ENCODE peak calls at places on chromosomes 16 and 17, in nine cellular contexts. One of them, this sample, is unnamed.

GRCh38 chr17:44920565-44920940 is 5.3 kb upstream of the GFAP start:
- DNase-seq in GM23338: no peak
- DNase-seq in HCT116: no peak
- DNase-seq in RWPE2: no peak
- DNase-seq in HL-60: no peak
- DNase-seq in left ventricle myocardium inferior: no peak
- DNase-seq in sigmoid colon: peak; percentile 55
- DNase-seq in H1: no peak
- DNase-seq in IMR-90: no peak
- DNase-seq in this sample: no peak

GRCh38 chr17:67982686-67983085 is 13.6 kb downstream of the C17orf58 start:
- DNase-seq in GM23338: no peak
- DNase-seq in HCT116: no peak
- DNase-seq in RWPE2: no peak
- DNase-seq in HL-60: no peak
- DNase-seq in left ventricle myocardium inferior: no peak
- DNase-seq in sigmoid colon: no peak
- DNase-seq in H1: no peak
- DNase-seq in IMR-90: no peak
- DNase-seq in this sample: no peak

GRCh38 chr17:30275911-30276310 is 15.8 kb downstream of the BLMH start:
- DNase-seq in GM23338: no peak
- DNase-seq in HCT116: no peak
- DNase-seq in RWPE2: no peak
- DNase-seq in HL-60: no peak
- DNase-seq in left ventricle myocardium inferior: no peak
- DNase-seq in sigmoid colon: no peak
- DNase-seq in H1: no peak
- DNase-seq in IMR-90: no peak
- DNase-seq in this sample: no peak

GRCh38 chr17:6505425-6506142 is 50.8 kb downstream of the PITPNM3 start:
- DNase-seq in GM23338: no peak
- DNase-seq in HCT116: no peak
- DNase-seq in RWPE2: no peak
- DNase-seq in HL-60: no peak
- DNase-seq in left ventricle myocardium inferior: no peak
- DNase-seq in sigmoid colon: peak; percentile 35
- DNase-seq in H1: no peak
- DNase-seq in IMR-90: peak; percentile 43
- DNase-seq in this sample: no peak

GRCh38 chr16:65774350-65774749 is 592.1 kb upstream of the CDH5 start:
- DNase-seq in GM23338: no peak
- DNase-seq in HCT116: no peak
- DNase-seq in RWPE2: no peak
- DNase-seq in HL-60: no peak
- DNase-seq in left ventricle myocardium inferior: no peak
- DNase-seq in sigmoid colon: no peak
- DNase-seq in H1: no peak
- DNase-seq in IMR-90: no peak
- DNase-seq in this sample: no peak

GRCh38 chr17:73770849-73771229 is 126.6 kb upstream of the SDK2 start:
- DNase-seq in GM23338: no peak
- DNase-seq in HCT116: no peak
- DNase-seq in RWPE2: no peak
- DNase-seq in HL-60: no peak
- DNase-seq in left ventricle myocardium inferior: no peak
- DNase-seq in sigmoid colon: no peak
- DNase-seq in H1: no peak
- DNase-seq in IMR-90: no peak
- DNase-seq in this sample: no peak

GRCh38 chr17:17815062-17815406 is 21.8 kb downstream of the SREBF1 start:
- DNase-seq in GM23338: no peak
- DNase-seq in HCT116: no peak
- DNase-seq in RWPE2: no peak
- DNase-seq in HL-60: no peak
- DNase-seq in left ventricle myocardium inferior: peak; percentile 64
- DNase-seq in sigmoid colon: no peak
- DNase-seq in H1: no peak
- DNase-seq in IMR-90: no peak
- DNase-seq in this sample: no peak

GRCh38 chr17:18166894-18167293 is 16.7 kb upstream of the ALKBH5 start:
- DNase-seq in GM23338: no peak
- DNase-seq in HCT116: no peak
- DNase-seq in RWPE2: no peak
- DNase-seq in HL-60: no peak
- DNase-seq in left ventricle myocardium inferior: no peak
- DNase-seq in sigmoid colon: no peak
- DNase-seq in H1: no peak
- DNase-seq in IMR-90: no peak
- DNase-seq in this sample: no peak

GRCh38 chr17:29151567-29151966 is 28.6 kb downstream of the MYO18A start:
- DNase-seq in GM23338: no peak
- DNase-seq in HCT116: peak; percentile 70
- DNase-seq in RWPE2: no peak
- DNase-seq in HL-60: no peak
- DNase-seq in left ventricle myocardium inferior: no peak
- DNase-seq in sigmoid colon: no peak
- DNase-seq in H1: no peak
- DNase-seq in IMR-90: peak; percentile 73
- DNase-seq in this sample: no peak

GRCh38 chr17:39730095-39730921 is at the start of gene MIEN1:
- DNase-seq in GM23338: peak; percentile 93
- DNase-seq in HCT116: peak; percentile 64
- DNase-seq in RWPE2: no peak
- DNase-seq in HL-60: peak; percentile 81
- DNase-seq in left ventricle myocardium inferior: peak; percentile 92
- DNase-seq in sigmoid colon: peak; percentile 95
- DNase-seq in H1: peak; percentile 74
- DNase-seq in IMR-90: peak; percentile 68
- DNase-seq in this sample: no peak

GRCh38 chr17:58615768-58616659 is 75.8 kb downstream of the TEX14 start:
- DNase-seq in GM23338: no peak
- DNase-seq in HCT116: no peak
- DNase-seq in RWPE2: no peak
- DNase-seq in HL-60: peak; percentile 12
- DNase-seq in left ventricle myocardium inferior: no peak
- DNase-seq in sigmoid colon: no peak
- DNase-seq in H1: no peak
- DNase-seq in IMR-90: no peak
- DNase-seq in this sample: no peak

GRCh38 chr16:83903739-83904138 is 4.8 kb downstream of the MLYCD start:
- DNase-seq in GM23338: no peak
- DNase-seq in HCT116: no peak
- DNase-seq in RWPE2: no peak
- DNase-seq in HL-60: no peak
- DNase-seq in left ventricle myocardium inferior: peak; percentile 72
- DNase-seq in sigmoid colon: peak; percentile 91
- DNase-seq in H1: no peak
- DNase-seq in IMR-90: peak; percentile 60
- DNase-seq in this sample: no peak

GRCh38 chr16:81458827-81459598 is 14.4 kb downstream of the CMIP start:
- DNase-seq in GM23338: no peak
- DNase-seq in HCT116: no peak
- DNase-seq in RWPE2: no peak
- DNase-seq in HL-60: no peak
- DNase-seq in left ventricle myocardium inferior: no peak
- DNase-seq in sigmoid colon: no peak
- DNase-seq in H1: no peak
- DNase-seq in IMR-90: no peak
- DNase-seq in this sample: no peak

GRCh38 chr16:9097266-9098219 is 6.1 kb downstream of the HAPSTR1 start:
- DNase-seq in GM23338: no peak
- DNase-seq in HCT116: no peak
- DNase-seq in RWPE2: no peak
- DNase-seq in HL-60: no peak
- DNase-seq in left ventricle myocardium inferior: no peak
- DNase-seq in sigmoid colon: no peak
- DNase-seq in H1: no peak
- DNase-seq in IMR-90: no peak
- DNase-seq in this sample: no peak

GRCh38 chr16:24191876-24192402 is 64.2 kb upstream of the CACNG3 start:
- DNase-seq in GM23338: no peak
- DNase-seq in HCT116: no peak
- DNase-seq in RWPE2: no peak
- DNase-seq in HL-60: no peak
- DNase-seq in left ventricle myocardium inferior: no peak
- DNase-seq in sigmoid colon: no peak
- DNase-seq in H1: no peak
- DNase-seq in IMR-90: no peak
- DNase-seq in this sample: no peak

GRCh38 chr17:17052462-17053221 is 10.4 kb downstream of the MPRIP start:
- DNase-seq in GM23338: no peak
- DNase-seq in HCT116: no peak
- DNase-seq in RWPE2: no peak
- DNase-seq in HL-60: no peak
- DNase-seq in left ventricle myocardium inferior: no peak
- DNase-seq in sigmoid colon: peak; percentile 52
- DNase-seq in H1: no peak
- DNase-seq in IMR-90: no peak
- DNase-seq in this sample: no peak

GRCh38 chr16:84922351-84923135 is 88.8 kb downstream of the ZDHHC7 start:
- DNase-seq in GM23338: no peak
- DNase-seq in HCT116: no peak
- DNase-seq in RWPE2: no peak
- DNase-seq in HL-60: no peak
- DNase-seq in left ventricle myocardium inferior: peak; percentile 90
- DNase-seq in sigmoid colon: peak; percentile 96
- DNase-seq in H1: no peak
- DNase-seq in IMR-90: peak; percentile 46
- DNase-seq in this sample: no peak

GRCh38 chr17:60893475-60893874 is 215.8 kb downstream of the BCAS3 start:
- DNase-seq in GM23338: no peak
- DNase-seq in HCT116: no peak
- DNase-seq in RWPE2: no peak
- DNase-seq in HL-60: no peak
- DNase-seq in left ventricle myocardium inferior: no peak
- DNase-seq in sigmoid colon: no peak
- DNase-seq in H1: no peak
- DNase-seq in IMR-90: no peak
- DNase-seq in this sample: no peak

GRCh38 chr17:16286947-16287562 is 66.2 kb downstream of the CENPV start:
- DNase-seq in GM23338: peak; percentile 34
- DNase-seq in HCT116: no peak
- DNase-seq in RWPE2: no peak
- DNase-seq in HL-60: no peak
- DNase-seq in left ventricle myocardium inferior: no peak
- DNase-seq in sigmoid colon: peak; percentile 65
- DNase-seq in H1: no peak
- DNase-seq in IMR-90: no peak
- DNase-seq in this sample: no peak

GRCh38 chr16:71552698-71553503 is 24.0 kb downstream of the TAT start:
- DNase-seq in GM23338: peak; percentile 47
- DNase-seq in HCT116: peak; percentile 6
- DNase-seq in RWPE2: no peak
- DNase-seq in HL-60: no peak
- DNase-seq in left ventricle myocardium inferior: no peak
- DNase-seq in sigmoid colon: no peak
- DNase-seq in H1: no peak
- DNase-seq in IMR-90: no peak
- DNase-seq in this sample: no peak

DNA sequence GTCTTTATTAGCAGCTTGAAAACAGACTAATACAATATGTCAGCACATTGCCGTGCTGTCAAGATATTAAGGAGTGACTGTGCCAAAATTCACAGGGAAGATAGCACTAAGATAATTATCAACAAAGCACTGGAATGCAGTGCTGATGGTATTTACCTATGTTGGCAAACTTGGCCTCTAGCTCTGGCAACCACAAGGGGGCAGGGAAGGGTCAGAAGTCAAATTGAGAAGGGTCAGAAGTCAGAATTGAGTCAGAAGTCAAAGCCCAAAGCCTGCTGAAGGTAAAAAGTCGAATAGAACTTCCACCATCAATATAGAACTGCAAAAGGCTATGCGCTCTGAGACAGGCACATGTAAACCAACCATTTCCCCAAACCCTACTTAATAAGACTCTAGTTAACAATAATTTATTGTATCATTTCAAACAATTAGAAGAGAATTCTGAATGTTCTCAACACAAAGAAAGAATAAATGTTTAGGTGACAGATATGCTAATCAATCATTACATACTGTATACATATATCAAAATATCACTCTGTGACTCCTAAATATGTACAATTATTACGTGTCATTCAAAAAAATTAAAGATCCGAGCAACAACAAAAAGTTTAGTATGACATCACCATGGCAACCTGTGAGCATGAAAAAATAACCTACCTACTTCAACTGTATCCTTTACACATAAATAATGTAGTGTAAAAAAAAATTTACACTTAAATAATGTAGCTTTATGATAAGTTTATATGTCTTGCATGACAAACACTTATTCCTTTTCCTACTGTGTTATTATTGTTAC is 916.1 kb downstream of the KCNJ2 start:
- DNase-seq in GM23338: peak; percentile 86
- DNase-seq in HCT116: peak; percentile 35
- DNase-seq in RWPE2: no peak
- DNase-seq in HL-60: no peak
- DNase-seq in left ventricle myocardium inferior: no peak
- DNase-seq in sigmoid colon: no peak
- DNase-seq in H1: no peak
- DNase-seq in IMR-90: no peak
- DNase-seq in this sample: no peak
- TF ChIP-seq CTCF in GM23338: peak; percentile 83
- TF ChIP-seq CTCF in HCT116: peak; percentile 62
- TF ChIP-seq CTCF in RWPE2: peak; percentile 56
- TF ChIP-seq CTCF in HL-60: no peak
- TF ChIP-seq CTCF in left ventricle myocardium inferior: no peak
- TF ChIP-seq CTCF in sigmoid colon: no peak
- TF ChIP-seq CTCF in H1: peak; percentile 77
- TF ChIP-seq CTCF in IMR-90: peak; percentile 16
- TF ChIP-seq CTCF in this sample: no peak

GRCh38 chr16:88384222-88385111 is 1.7 kb downstream of the ZNF469 start:
- DNase-seq in GM23338: no peak
- DNase-seq in HCT116: no peak
- DNase-seq in RWPE2: peak; percentile 28
- DNase-seq in HL-60: no peak
- DNase-seq in left ventricle myocardium inferior: no peak
- DNase-seq in sigmoid colon: peak; percentile 53
- DNase-seq in H1: no peak
- DNase-seq in IMR-90: no peak
- DNase-seq in this sample: no peak
- H3K27me3 ChIP-seq in GM23338: peaks cover 31% of the 10 kb centered on the region
- H3K27me3 ChIP-seq in HCT116: no peaks in the 10 kb centered on the region
- H3K27me3 ChIP-seq in RWPE2: peaks cover 25% of the 10 kb centered on the region
- H3K27me3 ChIP-seq in HL-60: peaks cover 2% of the 10 kb centered on the region
- H3K27me3 ChIP-seq in left ventricle myocardium inferior: peaks cover 75% of the 10 kb centered on the region
- H3K27me3 ChIP-seq in sigmoid colon: peaks cover 12% of the 10 kb centered on the region
- H3K27me3 ChIP-seq in H1: peaks cover 21% of the 10 kb centered on the region
- H3K27me3 ChIP-seq in IMR-90: no peaks in the 10 kb centered on the region
- H3K27me3 ChIP-seq in this sample: no peaks in the 10 kb centered on the region

GRCh38 chr17:43701318-43701743 is 39.6 kb upstream of the MEOX1 start:
- DNase-seq in GM23338: no peak
- DNase-seq in HCT116: no peak
- DNase-seq in RWPE2: no peak
- DNase-seq in HL-60: peak; percentile 40
- DNase-seq in left ventricle myocardium inferior: no peak
- DNase-seq in sigmoid colon: no peak
- DNase-seq in H1: no peak
- DNase-seq in IMR-90: peak; percentile 76
- DNase-seq in this sample: no peak
- TF ChIP-seq CTCF in GM23338: no peak
- TF ChIP-seq CTCF in HCT116: no peak
- TF ChIP-seq CTCF in RWPE2: no peak
- TF ChIP-seq CTCF in HL-60: no peak
- TF ChIP-seq CTCF in left ventricle myocardium inferior: no peak
- TF ChIP-seq CTCF in sigmoid colon: no peak
- TF ChIP-seq CTCF in H1: no peak
- TF ChIP-seq CTCF in IMR-90: no peak
- TF ChIP-seq CTCF in this sample: no peak

GRCh38 chr17:37648555-37648954 is 5.3 kb upstream of the DDX52 start:
- DNase-seq in GM23338: no peak
- DNase-seq in HCT116: no peak
- DNase-seq in RWPE2: no peak
- DNase-seq in HL-60: no peak
- DNase-seq in left ventricle myocardium inferior: no peak
- DNase-seq in sigmoid colon: no peak
- DNase-seq in H1: no peak
- DNase-seq in IMR-90: peak; percentile 87
- DNase-seq in this sample: peak; percentile 51
- H3K27me3 ChIP-seq in GM23338: peaks cover 6% of the 10 kb centered on the region
- H3K27me3 ChIP-seq in HCT116: peaks cover 25% of the 10 kb centered on the region
- H3K27me3 ChIP-seq in RWPE2: no peaks in the 10 kb centered on the region
- H3K27me3 ChIP-seq in HL-60: peaks cover 14% of the 10 kb centered on the region
- H3K27me3 ChIP-seq in left ventricle myocardium inferior: peaks cover 33% of the 10 kb centered on the region
- H3K27me3 ChIP-seq in sigmoid colon: peaks cover 21% of the 10 kb centered on the region
- H3K27me3 ChIP-seq in H1: no peaks in the 10 kb centered on the region
- H3K27me3 ChIP-seq in IMR-90: no peaks in the 10 kb centered on the region
- H3K27me3 ChIP-seq in this sample: no peaks in the 10 kb centered on the region

This sample was measured in BJ.